ENCODE peak calls at places on chromosomes 12 and 14, in nine cellular contexts. U is GM06990; W is brain microvascular endothelial cell; P is stimulated activated CD4-positive, alpha-beta T cell treated with anti-CD3 and anti-CD28 coated beads, Interleukin-4, amount 100 ng/mL, for 1 hour; E is T1000; R is ascending aorta; A is GDM1; S is pons; K is activated naive CD4-positive, alpha-beta T cell treated with anti-CD3 and anti-CD28 coated beads, Interleukin-2, amount 10 ng/mL, durations not matched to agents 7 days and 5 days. J is an unnamed sample.

GRCh38 chr12:2675776-2676175 is 119.0 kb upstream of the FKBP4 start:
- DNase-seq in W (no peak), P (no peak), S (no peak), A (no peak), E (no peak), U (no peak), K (no peak), R (peak; percentile 8), J (no peak)

GRCh38 chr12:98592825-98593322 is 612 bp upstream of the SLC25A3 start:
- DNase-seq in P (no peak), W (no peak), K (no peak), E (no peak), S (no peak), A (no peak), U (no peak), R (no peak), J (no peak)

GRCh38 chr12:25320123-25321006 is 69.6 kb upstream of the KRAS start:
- DNase-seq in P (no peak), S (peak; percentile 19), R (no peak), E (no peak), W (no peak), K (no peak), A (no peak), U (peak; percentile 50), J (no peak)

GRCh38 chr14:86015916-86016315 is 486.0 kb downstream of the FLRT2 start:
- DNase-seq in R (no peak), E (no peak), W (peak; percentile 3), A (no peak), S (no peak), P (no peak), U (no peak), K (no peak), J (no peak)

GRCh38 chr12:47419500-47419899 is 286.3 kb downstream of the RPAP3 start:
- DNase-seq in U (no peak), E (no peak), K (no peak), A (no peak), W (no peak), R (no peak), P (no peak), S (no peak), J (no peak)

GRCh38 chr12:64675795-64676194 is 65.5 kb downstream of the RASSF3 start:
- DNase-seq in S (no peak), K (no peak), R (peak; percentile 93), U (no peak), A (no peak), W (peak; percentile 28), E (no peak), P (no peak), J (no peak)

GRCh38 chr12:95605087-95605486 is 53.8 kb upstream of the USP44 start:
- DNase-seq in E (no peak), U (no peak), R (no peak), W (peak; percentile 60), K (no peak), P (no peak), S (no peak), A (no peak), J (no peak)

GRCh38 chr12:87165733-87166375 is 863.3 kb downstream of the C12orf50 start:
- DNase-seq in U (no peak), K (no peak), W (no peak), A (no peak), E (no peak), S (no peak), R (no peak), P (no peak), J (no peak)

GRCh38 chr12:110585231-110585799 is 2.2 kb upstream of the PPTC7 start:
- DNase-seq in S (no peak), P (no peak), U (no peak), E (no peak), W (no peak), K (peak; percentile 68), R (peak; percentile 69), A (peak; percentile 78), J (no peak)

J was measured in esophagus squamous epithelium.